ENCODE peak calls at places on chromosomes 11 and 22, in nine cellular contexts. K is right lobe of liver, X is epithelial cell of esophagus, W is fibroblast of mammary gland, A is natural killer cell, S is foreskin fibroblast, F is psoas muscle, E is GM10248, V is RWPE1. Q is an unnamed sample.

GRCh38 chr11:65150513-65151271 is 16.4 kb upstream of the SYVN1 start:
- DNase-seq in F (peak; percentile 93), E (peak; percentile 47), V (peak; percentile 72), K (peak; percentile 90), A (no peak), S (peak; percentile 83), X (peak; percentile 91), W (peak; percentile 89), Q (no peak)

GRCh38 chr11:82899191-82899820 is 924 bp downstream of the PRCP start:
- DNase-seq in S (no peak), A (no peak), E (no peak), F (no peak), V (no peak), K (no peak), W (no peak), X (no peak), Q (no peak)

GRCh38 chr11:8038393-8038792 is 42.6 kb upstream of the TUB start:
- DNase-seq in X (no peak), A (no peak), F (no peak), S (no peak), E (no peak), K (no peak), V (no peak), W (no peak), Q (peak; percentile 55)

GRCh38 chr11:120546312-120547205 is 35.0 kb downstream of the GRIK4 start:
- DNase-seq in W (peak; percentile 95), K (peak; percentile 36), E (no peak), V (peak; percentile 88), S (peak; percentile 93), F (peak; percentile 65), A (no peak), X (peak; percentile 92), Q (no peak)

GRCh38 chr22:36493690-36494110 is 12.3 kb upstream of the TXN2 start:
- DNase-seq in K (no peak), E (peak; percentile 77), S (no peak), W (no peak), A (no peak), F (no peak), V (no peak), X (no peak), Q (no peak)

GRCh38 chr11:1557904-1558831 is 13.9 kb downstream of the DUSP8 start:
- DNase-seq in F (peak; percentile 64), V (peak; percentile 75), S (peak; percentile 62), K (peak; percentile 73), X (peak; percentile 47), A (no peak), E (no peak), W (peak; percentile 50), Q (peak; percentile 64)

GRCh38 chr22:49014227-49015201 is 813.2 kb downstream of the BRD1 start:
- DNase-seq in E (no peak), F (no peak), X (no peak), S (no peak), W (no peak), V (no peak), A (no peak), K (no peak), Q (peak; percentile 61)

GRCh38 chr22:17228725-17229126 is 9.5 kb upstream of the ADA2 start:
- DNase-seq in E (no peak), K (peak; percentile 50), A (no peak), W (no peak), V (no peak), X (no peak), S (no peak), F (no peak), Q (no peak)

GRCh38 chr11:116073854-116074837 is 569.9 kb upstream of the CADM1 start:
- DNase-seq in F (no peak), W (no peak), V (no peak), K (peak; percentile 25), S (no peak), A (no peak), X (no peak), E (peak; percentile 77), Q (no peak)

GRCh38 chr11:134524876-134525845 is 113.1 kb upstream of the B3GAT1 start:
- DNase-seq in K (no peak), E (no peak), F (no peak), V (no peak), W (no peak), X (no peak), A (no peak), S (no peak), Q (no peak)

GRCh38 chr11:44574620-44575287 is 9.3 kb downstream of the CD82 start:
- DNase-seq in F (no peak), V (peak; percentile 64), W (peak; percentile 95), E (no peak), X (peak; percentile 97), K (no peak), A (no peak), S (peak; percentile 92), Q (no peak)

GRCh38 chr11:44622190-44622650 is 56.8 kb downstream of the CD82 start:
- DNase-seq in F (no peak), K (no peak), S (no peak), V (no peak), W (no peak), E (peak; percentile 15), A (peak; percentile 5), X (no peak), Q (peak; percentile 61)

GRCh38 chr11:77287136-77287535 is 14.3 kb downstream of the GDPD4 start:
- DNase-seq in F (no peak), K (no peak), E (no peak), W (peak; percentile 57), S (no peak), X (no peak), V (no peak), A (no peak), Q (no peak)

GRCh38 chr11:130785376-130786110 is 130.7 kb downstream of the SNX19 start:
- DNase-seq in K (no peak), W (peak; percentile 88), F (no peak), A (no peak), V (peak; percentile 27), S (no peak), X (peak; percentile 42), E (no peak), Q (no peak)

GRCh38 chr11:61635787-61636186 is 44.4 kb upstream of the DAGLA start:
- DNase-seq in S (no peak), F (no peak), A (no peak), V (no peak), W (no peak), X (no peak), E (no peak), K (no peak), Q (no peak)

GRCh38 chr11:59707371-59707770 is 6.3 kb downstream of the OR10V1 start:
- DNase-seq in E (no peak), F (no peak), W (no peak), S (no peak), K (no peak), A (no peak), X (no peak), V (no peak), Q (no peak)

GRCh38 chr11:59708537-59708936 is 5.1 kb downstream of the OR10V1 start:
- DNase-seq in S (peak; percentile 21), X (no peak), V (no peak), A (no peak), E (no peak), F (no peak), K (no peak), W (peak; percentile 8), Q (no peak)

GRCh38 chr11:59713745-59714144 is at the start of gene OR10V1:
- DNase-seq in W (no peak), X (no peak), E (no peak), V (no peak), F (no peak), A (no peak), K (no peak), S (no peak), Q (no peak)

GRCh38 chr11:59706518-59707285 is 6.9 kb downstream of the OR10V1 start:
- DNase-seq in F (no peak), K (no peak), W (peak; percentile 88), E (no peak), S (peak; percentile 93), A (no peak), V (peak; percentile 45), X (peak; percentile 95), Q (no peak)

DNA sequence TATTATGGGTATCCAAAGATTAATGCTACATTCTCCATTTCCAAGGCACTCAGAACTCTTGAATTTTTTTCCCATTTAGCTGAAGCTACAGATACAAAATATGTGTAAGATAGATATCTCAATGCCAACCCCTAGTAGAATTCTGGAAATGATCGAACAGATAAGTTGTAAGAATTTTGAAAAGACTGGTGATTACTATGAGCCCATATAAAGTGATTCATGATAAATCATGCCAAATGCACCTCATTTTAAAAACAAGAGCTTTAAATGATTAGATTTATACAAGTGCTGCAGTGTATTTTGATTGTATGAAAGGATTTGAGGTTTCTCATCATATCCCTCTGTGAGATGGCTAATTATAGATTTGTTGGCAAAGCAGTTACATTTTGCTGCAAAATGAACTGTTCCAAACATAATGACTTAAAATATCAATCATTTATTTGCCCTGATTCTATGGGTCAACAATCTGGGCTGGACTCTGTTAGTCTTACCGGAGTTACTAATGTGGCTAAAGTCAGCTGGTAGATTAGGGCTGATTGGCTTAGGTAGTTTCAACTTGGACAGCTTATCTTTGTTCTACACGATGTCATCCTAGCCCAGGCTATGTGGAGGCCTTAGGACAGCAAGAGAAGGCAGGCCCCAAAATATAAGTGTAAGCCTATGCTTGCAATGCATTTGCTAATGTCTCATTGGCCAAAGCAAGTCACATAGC is 3.4 kb downstream of the OR10V1 start:
- DNase-seq in E (no peak), X (no peak), A (no peak), S (no peak), W (peak; percentile 6), F (no peak), V (no peak), K (no peak), Q (no peak)
- TF ChIP-seq CTCF in E (no peak), X (no peak), A (no peak), S (no peak), W (no peak), F (no peak), V (no peak), K (no peak), Q (no peak)

GRCh38 chr22:19753090-19753842 is 7.3 kb upstream of the TBX1 start:
- DNase-seq in A (no peak), X (no peak), K (no peak), V (no peak), F (no peak), E (no peak), W (no peak), S (no peak), Q (no peak)
- TF ChIP-seq CTCF in A (no peak), X (no peak), K (no peak), V (no peak), F (no peak), E (no peak), W (no peak), S (no peak), Q (peak; percentile 12)

DNA sequence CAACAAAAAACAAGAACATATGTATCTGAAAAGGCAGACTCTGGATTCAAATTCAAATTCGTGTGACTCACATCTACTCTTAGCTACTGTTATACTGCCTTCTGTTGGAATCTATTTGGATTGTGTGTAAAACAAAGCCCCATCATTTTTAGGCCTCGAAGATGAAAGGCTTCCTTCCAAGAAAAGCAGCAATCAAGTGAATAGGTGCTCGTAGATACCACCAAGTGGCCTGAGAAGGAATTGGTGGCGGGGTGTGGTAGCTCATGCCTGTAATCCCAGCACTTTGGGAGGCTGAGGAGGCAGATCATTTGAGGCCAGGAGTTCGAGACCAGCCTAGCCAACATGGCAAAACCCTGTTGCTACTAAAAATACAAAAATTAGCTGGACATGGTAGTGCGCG is 4.2 kb downstream of the GRAMD1B start:
- DNase-seq in V (peak; percentile 17), K (no peak), A (no peak), X (peak; percentile 15), W (peak; percentile 28), E (peak; percentile 39), S (no peak), F (no peak), Q (no peak)
- TF ChIP-seq CTCF in V (no peak), K (no peak), A (no peak), X (peak; percentile 24), W (peak; percentile 12), E (peak; percentile 39), S (peak; percentile 2), F (no peak), Q (peak; percentile 50)

GRCh38 chr22:31150615-31151014 is 9.4 kb upstream of the RNF185 start:
- DNase-seq in K (no peak), E (no peak), V (no peak), X (no peak), S (no peak), F (no peak), W (no peak), A (no peak), Q (no peak)
- TF ChIP-seq CTCF in K (peak; percentile 46), E (peak; percentile 4), V (no peak), X (peak; percentile 43), S (peak; percentile 57), F (no peak), W (peak; percentile 35), A (peak; percentile 15), Q (peak; percentile 68)

Q was measured in type B pancreatic cell.